ENCODE peak calls at places on chromosomes 5 and 9, in six cellular contexts. H is left ventricle myocardium inferior; W is IMR-90; O is MM.1S; R is CD4-positive, alpha-beta T cell; V is brain microvascular endothelial cell. K is an unnamed sample.

GRCh38 chr5:19855453-19855852 is 132.5 kb downstream of the CDH18 start:
- DNase-seq in H (no peak), V (no peak), R (no peak), O (no peak), W (no peak), K (no peak)

GRCh38 chr9:114592356-114592755 is 4.8 kb downstream of the ATP6V1G1 start:
- DNase-seq in W (peak), O (peak), H (no peak), V (peak), R (peak), K (peak)

GRCh38 chr5:73947876-73948275 is 321.9 kb downstream of the ARHGEF28 start:
- DNase-seq in H (no peak), W (no peak), O (no peak), R (no peak), V (no peak), K (no peak)

GRCh38 chr5:58185397-58186195 is 274.3 kb downstream of the PLK2 start:
- DNase-seq in R (no peak), H (no peak), V (peak), O (no peak), W (peak), K (peak)

GRCh38 chr5:67038817-67039603 is 157.6 kb downstream of the CD180 start:
- DNase-seq in O (no peak), R (no peak), H (no peak), V (peak), W (peak), K (no peak)

GRCh38 chr5:53362521-53362941 is 117.9 kb upstream of the FST start:
- DNase-seq in W (peak), H (no peak), V (peak), R (no peak), O (no peak), K (peak)

GRCh38 chr5:39331993-39332392 is 32.3 kb downstream of the C9 start:
- DNase-seq in V (no peak), O (no peak), W (no peak), R (no peak), H (no peak), K (no peak)

GRCh38 chr9:86303316-86303975 is 21.1 kb upstream of the ISCA1 start:
- DNase-seq in H (no peak), O (no peak), V (no peak), R (no peak), W (peak), K (peak)

GRCh38 chr5:43659075-43659474 is 56.1 kb downstream of the NNT start:
- DNase-seq in O (no peak), W (no peak), H (no peak), R (no peak), V (no peak), K (no peak)

GRCh38 chr5:88826959-88827585 is 55.9 kb downstream of the MEF2C start:
- DNase-seq in R (no peak), H (no peak), W (peak), V (peak), O (peak), K (no peak)

GRCh38 chr9:19379697-19380046 is 364 bp downstream of the RPS6 start:
- DNase-seq in H (no peak), V (peak), O (no peak), R (no peak), W (peak), K (no peak)

GRCh38 chr9:95879591-95879990 is 4.1 kb downstream of the ERCC6L2 start:
- DNase-seq in O (no peak), V (no peak), H (no peak), R (no peak), W (no peak), K (no peak)

GRCh38 chr9:90423661-90424193 is 218.9 kb downstream of the DIRAS2 start:
- DNase-seq in O (no peak), V (no peak), W (no peak), R (no peak), H (no peak), K (no peak)

GRCh38 chr5:150303660-150304411 is 1.1 kb upstream of the ARSI start:
- DNase-seq in R (no peak), O (no peak), W (peak), V (no peak), H (no peak), K (no peak)

GRCh38 chr5:150021491-150022162 is 21.1 kb downstream of the HMGXB3 start:
- DNase-seq in V (peak), W (peak), R (no peak), O (no peak), H (peak), K (peak)

GRCh38 chr5:149604321-149604720 is 23.0 kb downstream of the ARHGEF37 start:
- DNase-seq in R (no peak), O (no peak), H (no peak), V (no peak), W (no peak), K (no peak)

GRCh38 chr9:134630861-134631260 is 10.7 kb upstream of the COL5A1 start:
- DNase-seq in R (no peak), H (no peak), O (no peak), V (no peak), W (no peak), K (no peak)

GRCh38 chr5:94498199-94498598 is 120.2 kb downstream of the KIAA0825 start:
- DNase-seq in H (no peak), R (no peak), O (no peak), W (no peak), V (no peak), K (peak)

GRCh38 chr5:159787837-159788236 is 128.4 kb upstream of the ADRA1B start:
- DNase-seq in W (no peak), V (no peak), H (no peak), O (no peak), R (no peak), K (no peak)

GRCh38 chr9:708182-708555 is 133.3 kb upstream of the DMRT1 start:
- DNase-seq in W (no peak), V (no peak), R (no peak), O (peak), H (no peak), K (no peak)

GRCh38 chr9:129761293-129761900 is 8.6 kb upstream of the PTGES start:
- DNase-seq in W (peak), H (peak), R (no peak), V (peak), O (no peak), K (no peak)

GRCh38 chr9:132486706-132487350 is 76.8 kb downstream of the CFAP77 start:
- DNase-seq in O (no peak), W (no peak), R (no peak), V (no peak), H (no peak), K (no peak)

GRCh38 chr9:137279741-137280477 is 2.4 kb downstream of the TOR4A start:
- DNase-seq in O (no peak), V (no peak), H (no peak), R (no peak), W (no peak), K (no peak)

GRCh38 chr5:179345429-179346321 is at the start of gene ADAMTS2:
- DNase-seq in O (no peak), H (peak), V (peak), W (peak), R (no peak), K (no peak)

GRCh38 chr5:66894480-66895240 is 298.5 kb downstream of the MAST4 start:
- DNase-seq in H (no peak), V (no peak), O (no peak), W (peak), R (no peak), K (no peak)

GRCh38 chr9:127907867-127908659 is 8.7 kb upstream of the ST6GALNAC6 start:
- DNase-seq in H (no peak), O (no peak), V (no peak), W (no peak), R (no peak), K (no peak)

GRCh38 chr5:37557734-37558293 is 178.7 kb downstream of the WDR70 start:
- DNase-seq in W (no peak), V (no peak), R (no peak), H (no peak), O (peak), K (no peak)

GRCh38 chr9:90141723-90142122 is 500.9 kb downstream of the DIRAS2 start:
- DNase-seq in W (peak), V (no peak), H (no peak), R (no peak), O (peak), K (no peak)

GRCh38 chr5:71939452-71939932 is 167.8 kb upstream of the MAP1B start:
- DNase-seq in O (no peak), H (no peak), R (no peak), W (no peak), V (no peak), K (no peak)

GRCh38 chr5:127358782-127359181 is 68.2 kb downstream of the MEGF10 start:
- DNase-seq in W (no peak), H (no peak), R (no peak), V (peak), O (no peak), K (no peak)
- H3K27ac ChIP-seq in W (no peak), H (no peak), R (no peak), V (peak), O (no peak), K (no peak)

GRCh38 chr5:34841816-34842215 is 2.9 kb downstream of the TTC23L start:
- DNase-seq in R (no peak), V (no peak), O (no peak), H (no peak), W (no peak), K (no peak)

GRCh38 chr5:34834794-34835089 is 4.2 kb upstream of the TTC23L start:
- DNase-seq in H (no peak), O (no peak), W (no peak), V (no peak), R (no peak), K (no peak)

GRCh38 chr5:34835664-34836063 is 3.3 kb upstream of the TTC23L start:
- DNase-seq in R (no peak), W (no peak), V (no peak), O (no peak), H (no peak), K (no peak)

GRCh38 chr5:34842554-34842953 is 3.6 kb downstream of the TTC23L start:
- DNase-seq in R (no peak), V (no peak), W (no peak), O (no peak), H (no peak), K (no peak)

GRCh38 chr5:34838785-34839714 is at the start of gene TTC23L:
- DNase-seq in W (peak), R (peak), V (peak), O (peak), H (peak), K (peak)
- H3K27ac ChIP-seq in W (peak), R (peak), V (peak), O (peak), H (peak), K (peak)

GRCh38 chr5:122083535-122083934 is 5.5 kb upstream of the LOX start:
- DNase-seq in R (no peak), W (no peak), V (no peak), H (no peak), O (peak), K (no peak)

GRCh38 chr5:122085041-122085440 is 7.0 kb upstream of the LOX start:
- DNase-seq in O (no peak), W (no peak), V (no peak), H (no peak), R (no peak), K (no peak)

GRCh38 chr5:122077451-122078115 is 476 bp downstream of the LOX start:
- DNase-seq in W (no peak), O (no peak), V (peak), R (no peak), H (no peak), K (no peak)

GRCh38 chr5:122078116-122078865 is at the start of gene LOX:
- DNase-seq in V (peak), R (no peak), H (peak), O (no peak), W (peak), K (no peak)

DNA sequence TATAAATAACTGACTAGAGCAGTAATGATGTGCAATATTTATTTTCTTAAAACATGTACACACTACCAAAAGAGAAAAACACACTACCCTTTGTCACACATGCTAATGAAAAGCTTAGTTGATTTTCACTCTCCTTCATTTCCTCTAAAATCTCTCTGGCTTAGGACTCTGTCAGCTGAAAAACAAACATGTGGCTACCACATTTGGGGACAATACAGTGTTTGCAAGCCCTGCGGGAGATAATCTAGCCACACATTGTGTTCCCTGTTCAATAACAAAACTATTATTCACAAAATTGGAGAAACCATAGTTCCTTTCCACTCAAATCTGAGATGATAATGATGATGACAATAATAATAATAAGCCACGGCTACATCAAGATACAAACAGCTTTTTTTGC is 3.5 kb upstream of the LOX start:
- DNase-seq in R (no peak), H (no peak), V (no peak), O (no peak), W (no peak), K (no peak)
- H3K27ac ChIP-seq in R (no peak), H (no peak), V (no peak), O (no peak), W (no peak), K (no peak)

DNA sequence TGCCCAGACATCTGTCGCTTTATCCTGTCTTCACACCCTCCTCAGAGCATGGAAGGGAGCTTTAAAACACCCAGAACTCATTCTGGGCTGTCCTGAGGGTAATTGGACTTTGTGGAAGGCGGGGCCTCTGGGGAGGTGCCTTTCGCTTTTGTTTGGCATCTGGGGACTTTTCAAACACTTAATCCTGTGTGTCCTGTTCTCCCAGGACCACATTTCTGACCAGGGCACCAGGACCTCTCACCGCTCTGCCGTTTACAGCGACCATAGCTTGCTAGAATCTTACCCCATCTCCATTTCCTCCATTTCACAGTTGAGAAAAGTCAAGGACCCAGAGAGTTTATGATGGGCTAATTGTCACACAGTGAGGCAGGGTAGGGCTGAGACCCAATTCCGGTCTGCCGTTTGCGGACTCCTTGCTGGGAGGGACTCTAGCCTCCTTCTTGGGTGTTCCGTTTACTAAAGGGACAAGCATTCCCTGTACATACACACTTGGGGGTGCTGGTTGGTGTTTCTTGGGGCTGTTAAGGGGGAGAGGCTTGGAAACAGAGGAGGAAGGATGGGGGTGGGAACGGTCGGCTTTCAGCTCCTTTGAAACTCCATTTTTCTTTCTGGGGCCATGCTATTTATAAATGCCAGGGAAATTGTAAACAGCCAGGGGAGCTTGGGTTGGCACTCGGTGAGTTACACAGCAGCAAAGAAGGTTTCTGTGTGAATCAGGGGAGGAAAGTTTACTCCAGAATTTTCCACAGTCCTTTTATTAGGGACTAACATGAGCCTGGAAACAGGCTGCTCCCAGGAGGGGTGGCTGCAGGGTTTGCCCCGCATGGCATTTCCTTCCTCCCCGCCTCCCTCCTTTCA is 1.3 kb downstream of the GSN start:
- DNase-seq in W (no peak), O (no peak), R (no peak), H (no peak), V (no peak), K (no peak)
- H3K27ac ChIP-seq in W (peak), O (no peak), R (no peak), H (peak), V (no peak), K (peak)

GRCh38 chr9:5552301-5552700 is 42.0 kb downstream of the PDCD1LG2 start:
- DNase-seq in W (peak), O (no peak), H (no peak), V (peak), R (no peak), K (no peak)

GRCh38 chr9:5551771-5552170 is 41.4 kb downstream of the PDCD1LG2 start:
- DNase-seq in H (no peak), W (peak), R (no peak), V (no peak), O (no peak), K (no peak)

GRCh38 chr9:5553211-5553610 is 42.9 kb downstream of the PDCD1LG2 start:
- DNase-seq in R (no peak), O (no peak), W (peak), V (peak), H (no peak), K (no peak)

GRCh38 chr9:5551368-5551767 is 41.0 kb downstream of the PDCD1LG2 start:
- DNase-seq in H (no peak), V (no peak), O (no peak), R (no peak), W (no peak), K (no peak)

GRCh38 chr9:5549671-5550650 is 39.6 kb downstream of the PDCD1LG2 start:
- DNase-seq in W (peak), O (no peak), R (no peak), V (peak), H (no peak), K (peak)
- H3K27ac ChIP-seq in W (no peak), O (no peak), R (no peak), V (peak), H (no peak), K (peak)

GRCh38 chr5:138240690-138241385 is 27.7 kb upstream of the CDC23 start:
- DNase-seq in W (no peak), O (no peak), V (no peak), R (no peak), H (no peak), K (no peak)
- H3K27ac ChIP-seq in W (no peak), O (no peak), V (no peak), R (no peak), H (no peak), K (no peak)

GRCh38 chr9:126320158-126320922 is 6.3 kb upstream of the MVB12B start:
- DNase-seq in W (no peak), O (no peak), R (no peak), H (no peak), V (no peak), K (no peak)
- H3K27ac ChIP-seq in W (no peak), O (no peak), R (no peak), H (no peak), V (no peak), K (no peak)

GRCh38 chr9:37382982-37383357 is 39.5 kb upstream of the GRHPR start:
- DNase-seq in W (no peak), O (no peak), V (no peak), R (no peak), H (no peak), K (no peak)

GRCh38 chr9:37385286-37385685 is 37.2 kb upstream of the GRHPR start:
- DNase-seq in H (no peak), O (no peak), R (no peak), W (no peak), V (no peak), K (no peak)

GRCh38 chr9:37383393-37383792 is 39.1 kb upstream of the GRHPR start:
- DNase-seq in H (no peak), W (no peak), R (no peak), O (no peak), V (no peak), K (no peak)

GRCh38 chr9:37382161-37382981 is 40.1 kb upstream of the GRHPR start:
- DNase-seq in R (no peak), W (no peak), V (no peak), O (peak), H (no peak), K (no peak)

DNA sequence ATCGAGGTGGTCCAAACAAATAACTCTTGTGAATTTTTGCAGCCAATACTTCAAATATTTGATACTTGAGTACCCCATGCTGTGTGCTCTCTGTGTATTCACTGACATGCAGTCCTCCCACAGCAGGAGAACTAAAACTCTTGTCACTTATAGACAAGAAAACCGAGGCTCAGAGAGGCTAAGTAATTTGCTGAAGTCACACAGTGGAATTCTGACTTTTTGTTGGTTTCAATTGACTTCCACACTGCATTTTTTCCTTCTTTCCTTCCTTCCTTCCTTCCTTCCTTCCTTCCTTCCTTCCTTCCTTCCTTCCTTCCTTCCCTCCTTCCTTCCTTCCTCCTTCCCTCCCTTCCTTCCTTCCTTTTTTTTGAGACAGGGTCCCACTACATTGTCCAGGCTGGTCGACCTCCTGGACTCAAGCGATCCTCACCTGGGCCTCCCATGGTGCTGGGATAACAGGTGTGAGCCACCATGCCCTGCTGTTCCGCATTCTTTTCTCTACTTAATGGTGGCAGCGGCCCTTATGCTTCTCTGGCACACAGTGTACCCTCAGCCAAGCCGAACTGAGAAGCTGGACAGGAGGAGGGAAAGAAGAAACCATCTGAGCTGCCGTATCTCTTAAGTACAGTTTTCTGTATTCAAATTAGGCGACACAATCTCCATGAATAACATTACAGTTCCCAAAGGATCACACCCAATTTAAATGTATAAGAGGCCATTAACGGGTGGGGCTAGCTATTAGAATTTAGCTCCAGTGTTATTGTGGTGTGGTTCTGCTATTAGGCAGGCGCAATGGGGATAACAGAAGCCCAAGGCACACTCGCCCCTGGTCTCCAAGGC is 38.4 kb upstream of the GRHPR start:
- DNase-seq in H (no peak), W (no peak), O (no peak), R (no peak), V (no peak), K (no peak)
- H3K27ac ChIP-seq in H (no peak), W (no peak), O (no peak), R (no peak), V (no peak), K (no peak)